ENCODE peak calls at places on chromosomes 3 and 15, in five cellular contexts. Y is stomach, E is psoas muscle, P is hepatocyte, U is breast epithelium. T is an unnamed sample.
A peak's percentile ranks its signal among the peaks of the same experiment; 100 is the strongest.

GRCh38 chr3:59406943-59407342 is 357.1 kb upstream of the CFAP20DC start:
- DNase-seq in Y (no peak), E (no peak), P (no peak), U (no peak), T (peak; percentile 79)

GRCh38 chr3:192514081-192514753 is 213.1 kb downstream of the FGF12 start:
- DNase-seq in Y (no peak), E (no peak), P (peak; percentile 72), U (no peak), T (no peak)

GRCh38 chr3:35291837-35292236 is 347.5 kb upstream of the ARPP21 start:
- DNase-seq in Y (no peak), E (no peak), P (no peak), U (no peak), T (no peak)

GRCh38 chr3:99114565-99115291 is 213.2 kb upstream of the DCBLD2 start:
- DNase-seq in Y (no peak), E (no peak), P (peak; percentile 26), U (no peak), T (peak; percentile 54)

GRCh38 chr15:61122624-61123375 is 106.3 kb downstream of the RORA start:
- DNase-seq in Y (no peak), E (no peak), P (no peak), U (no peak), T (no peak)

GRCh38 chr3:149813367-149814281 is 609 bp downstream of the RNF13 start:
- DNase-seq in Y (no peak), E (no peak), P (peak; percentile 47), U (no peak), T (peak; percentile 24)

GRCh38 chr15:52351206-52351907 is 55.8 kb upstream of the MYO5C start:
- DNase-seq in Y (no peak), E (no peak), P (no peak), U (no peak), T (no peak)

GRCh38 chr15:94066046-94066445 is 165.3 kb upstream of the MCTP2 start:
- DNase-seq in Y (no peak), E (no peak), P (no peak), U (no peak), T (no peak)

GRCh38 chr3:53153267-53153823 is 7.7 kb upstream of the PRKCD start:
- DNase-seq in Y (no peak), E (no peak), P (no peak), U (no peak), T (no peak)

GRCh38 chr15:32844118-32844711 is 126.4 kb downstream of the GREM1 start:
- DNase-seq in Y (no peak), E (no peak), P (peak; percentile 28), U (no peak), T (peak; percentile 45)

GRCh38 chr3:43417133-43417532 is 130.8 kb downstream of the SNRK start:
- DNase-seq in Y (no peak), E (no peak), P (no peak), U (no peak), T (no peak)

GRCh38 chr3:52234516-52235447 is 4.2 kb downstream of the TWF2 start:
- DNase-seq in Y (no peak), E (peak; percentile 50), P (no peak), U (no peak), T (no peak)

GRCh38 chr3:99864289-99864688 is 46.6 kb downstream of the CMSS1 start:
- DNase-seq in Y (no peak), E (no peak), P (no peak), U (no peak), T (no peak)

GRCh38 chr15:29260896-29261295 is 8.7 kb downstream of the NSMCE3 start:
- DNase-seq in Y (no peak), E (no peak), P (no peak), U (no peak), T (no peak)

GRCh38 chr15:29162411-29162810 is 107.2 kb downstream of the NSMCE3 start:
- DNase-seq in Y (no peak), E (no peak), P (no peak), U (no peak), T (no peak)

GRCh38 chr15:60582370-60583036 is 103.6 kb upstream of the ICE2 start:
- DNase-seq in Y (no peak), E (no peak), P (no peak), U (no peak), T (peak; percentile 88)

GRCh38 chr15:29337156-29337959 is 67.7 kb upstream of the NSMCE3 start:
- DNase-seq in Y (no peak), E (no peak), P (peak; percentile 23), U (no peak), T (no peak)

GRCh38 chr15:81133782-81134461 is at the start of gene CFAP161:
- DNase-seq in Y (peak; percentile 75), E (peak; percentile 84), P (peak; percentile 86), U (peak; percentile 57), T (no peak)

GRCh38 chr3:50213383-50213782 is 8.3 kb downstream of the SLC38A3 start:
- DNase-seq in Y (peak; percentile 44), E (no peak), P (no peak), U (no peak), T (no peak)

GRCh38 chr15:48679952-48680351 is 34.4 kb upstream of the FBN1 start:
- DNase-seq in Y (no peak), E (no peak), P (no peak), U (no peak), T (no peak)

GRCh38 chr3:175153595-175153994 is 294.5 kb downstream of the NAALADL2 start:
- DNase-seq in Y (no peak), E (no peak), P (no peak), U (no peak), T (no peak)

DNA sequence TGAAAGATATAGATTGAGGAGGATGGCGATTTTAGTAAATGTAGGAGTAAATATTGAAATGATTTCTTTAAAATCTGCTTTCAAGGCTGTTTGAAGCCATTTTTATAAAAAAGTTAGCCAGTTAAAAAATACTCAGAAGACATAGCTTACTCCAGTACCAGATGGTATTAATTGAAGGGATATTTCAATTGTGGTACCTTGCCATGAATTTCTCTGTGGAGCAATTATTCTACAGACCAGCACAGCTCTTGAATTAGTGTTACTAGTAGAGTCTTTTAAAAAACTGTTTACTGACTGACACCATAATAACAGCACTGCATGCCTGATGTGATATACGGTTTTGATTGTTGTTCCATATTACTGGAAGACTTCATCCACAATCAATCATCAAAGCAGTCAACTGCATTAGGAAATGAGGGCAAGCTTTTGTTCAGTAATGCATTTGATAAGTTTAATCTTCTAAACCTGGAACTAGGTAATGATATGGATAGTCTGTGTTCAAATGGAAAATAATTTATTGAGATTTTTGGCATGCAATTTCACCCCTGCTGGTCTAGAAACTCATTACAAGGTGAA is 106.4 kb downstream of the MFSD1 start:
- DNase-seq in Y (no peak), E (no peak), P (no peak), U (no peak), T (no peak)
- TF ChIP-seq CTCF in Y (no peak), E (no peak), P (no peak), U (no peak), T (no peak)

GRCh38 chr3:152458023-152458724 is 189.4 kb downstream of the MBNL1 start:
- DNase-seq in Y (no peak), E (no peak), P (no peak), U (no peak), T (no peak)
- H3K4me3 ChIP-seq in Y (no peak overlapping the region), E (no peak overlapping the region), P (no peak overlapping the region), U (no peak overlapping the region), T (no peak overlapping the region)

DNA sequence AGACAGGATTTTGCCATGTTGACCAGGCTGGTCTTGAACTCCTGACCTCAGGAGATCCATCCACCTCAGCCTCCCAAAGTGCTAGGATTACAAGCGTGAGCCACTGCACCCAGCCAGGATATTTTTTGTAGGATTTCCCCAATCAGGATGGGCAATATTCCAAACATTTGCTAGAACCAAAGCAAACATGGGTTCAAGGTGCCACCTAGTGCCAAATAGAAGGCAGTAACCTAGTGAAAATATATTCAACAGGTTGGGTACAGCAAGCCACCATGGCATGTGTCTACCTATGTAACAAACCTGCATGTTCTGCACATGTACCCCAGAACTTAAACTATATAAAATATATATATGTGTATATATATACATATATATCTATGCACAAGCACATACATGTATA is 185.9 kb upstream of the CADM2 start:
- DNase-seq in Y (no peak), E (no peak), P (no peak), U (no peak), T (no peak)
- TF ChIP-seq CTCF in Y (no peak), E (no peak), P (peak; percentile 9), U (no peak), T (no peak)

GRCh38 chr3:129015388-129016105 is 14.4 kb downstream of the EFCC1 start:
- DNase-seq in Y (no peak), E (peak; percentile 45), P (no peak), U (no peak), T (peak; percentile 44)
- H3K4me3 ChIP-seq in Y (no peak overlapping the region), E (no peak overlapping the region), P (no peak overlapping the region), U (no peak overlapping the region), T (no peak overlapping the region)

T was measured in GM12865.